ENCODE peak calls at places on chromosomes 1 and 21, in five cellular contexts. S, E, W, C and B are unnamed samples. For H3K4me1, the result is how much of the 10 kb centered on the place peaks cover.

GRCh38 chr1:169348356-169349036 is 19.1 kb downstream of the NME7 start:
- DNase-seq in E (peak), S (peak), C (no peak), W (no peak), B (peak)

GRCh38 chr1:79982218-79982617 is 975.7 kb upstream of the ADGRL4 start:
- DNase-seq in C (no peak), S (no peak), E (no peak), W (no peak), B (no peak)

GRCh38 chr1:99659755-99660210 is 13.9 kb downstream of the PALMD start:
- DNase-seq in C (no peak), S (no peak), W (no peak), E (no peak), B (no peak)

GRCh38 chr21:44071359-44072104 is 35.7 kb upstream of the PWP2 start:
- DNase-seq in E (no peak), C (no peak), W (no peak), S (no peak), B (no peak)

GRCh38 chr21:44357064-44357837 is 3.8 kb downstream of the TRPM2 start:
- DNase-seq in W (no peak), E (no peak), C (no peak), S (no peak), B (no peak)

GRCh38 chr21:37551406-37552355 is 185.1 kb downstream of the DYRK1A start:
- DNase-seq in S (no peak), C (no peak), W (no peak), E (no peak), B (no peak)

GRCh38 chr1:75198761-75199160 is 64.6 kb downstream of the LHX8 start:
- DNase-seq in C (no peak), S (no peak), E (no peak), W (no peak), B (no peak)

GRCh38 chr1:226654046-226654445 is 85.0 kb downstream of the ITPKB start:
- DNase-seq in C (no peak), W (no peak), S (no peak), E (no peak), B (peak)

GRCh38 chr1:58815680-58816071 is 31.8 kb upstream of the JUN start:
- DNase-seq in E (no peak), C (no peak), S (no peak), W (peak), B (no peak)

GRCh38 chr1:18241932-18242331 is 134.3 kb downstream of the IGSF21 start:
- DNase-seq in S (no peak), E (no peak), W (no peak), C (no peak), B (no peak)

GRCh38 chr1:154716614-154717372 is 108.8 kb upstream of the ADAR start:
- DNase-seq in S (no peak), C (no peak), W (no peak), E (no peak), B (no peak)

GRCh38 chr1:228009116-228009827 is 2.5 kb downstream of the WNT3A start:
- DNase-seq in E (no peak), C (no peak), W (no peak), S (no peak), B (no peak)

GRCh38 chr1:157156058-157156541 is 17.9 kb upstream of the ETV3 start:
- DNase-seq in S (peak), E (no peak), C (peak), W (peak), B (peak)

GRCh38 chr1:119416006-119416640 is 1.2 kb downstream of the HSD3B2 start:
- DNase-seq in W (no peak), E (no peak), S (no peak), C (no peak), B (no peak)

GRCh38 chr1:59046730-59047157 is 250.2 kb upstream of the FGGY start:
- DNase-seq in S (no peak), C (no peak), W (no peak), E (peak), B (no peak)

GRCh38 chr1:14924455-14925325 is 228.9 kb upstream of the TMEM51 start:
- DNase-seq in E (no peak), W (peak), C (no peak), S (no peak), B (no peak)

GRCh38 chr1:193408782-193409293 is 222.4 kb upstream of the B3GALT2 start:
- DNase-seq in C (no peak), S (no peak), E (no peak), W (no peak), B (no peak)

GRCh38 chr1:164337885-164338284 is 221.1 kb upstream of the PBX1 start:
- DNase-seq in C (no peak), S (peak), E (no peak), W (no peak), B (no peak)

GRCh38 chr1:21579788-21580187 is 70.6 kb downstream of the ALPL start:
- DNase-seq in W (no peak), C (no peak), S (no peak), E (no peak), B (no peak)

GRCh38 chr1:71979947-71980346 is 302.4 kb downstream of the NEGR1 start:
- DNase-seq in E (no peak), S (no peak), C (no peak), W (no peak), B (no peak)

GRCh38 chr1:112501810-112502641 is 6.7 kb upstream of the WNT2B start:
- DNase-seq in W (peak), C (peak), S (no peak), E (no peak), B (no peak)

GRCh38 chr1:37653906-37654305 is 19.2 kb upstream of the RSPO1 start:
- DNase-seq in C (no peak), S (no peak), E (no peak), W (no peak), B (no peak)

GRCh38 chr1:205285391-205286101 is 36.0 kb downstream of the NUAK2 start:
- DNase-seq in E (peak), C (no peak), S (no peak), W (no peak), B (no peak)

GRCh38 chr1:115671176-115672062 is 29.6 kb downstream of the VANGL1 start:
- DNase-seq in C (no peak), W (peak), E (no peak), S (peak), B (no peak)

GRCh38 chr21:40845621-40846020 is 1.3 kb downstream of the DSCAM start:
- DNase-seq in W (no peak), E (no peak), C (no peak), S (no peak), B (no peak)

GRCh38 chr21:16891821-16892220 is 621.0 kb upstream of the CXADR start:
- DNase-seq in S (no peak), C (no peak), W (no peak), E (no peak), B (peak)

GRCh38 chr1:147337040-147337439 is 94.6 kb downstream of the CHD1L start:
- DNase-seq in E (no peak), W (no peak), C (peak), S (no peak), B (peak)

GRCh38 chr1:108009603-108010195 is 44.7 kb upstream of the VAV3 start:
- DNase-seq in C (no peak), S (no peak), E (no peak), W (no peak), B (no peak)

GRCh38 chr1:203926025-203926540 is 64.7 kb downstream of the SNRPE start:
- DNase-seq in C (no peak), S (no peak), E (no peak), W (no peak), B (no peak)

GRCh38 chr1:93107395-93107794 is 28.3 kb downstream of the MTF2 start:
- DNase-seq in E (no peak), S (no peak), W (no peak), C (no peak), B (no peak)

GRCh38 chr1:100721502-100722205 is 2.1 kb downstream of the VCAM1 start:
- DNase-seq in S (no peak), W (no peak), C (no peak), E (no peak), B (no peak)

GRCh38 chr1:150476754-150477153 is 10.5 kb upstream of the TARS2 start:
- DNase-seq in C (no peak), E (no peak), S (no peak), W (no peak), B (no peak)

GRCh38 chr1:36858553-36858952 is 175.8 kb downstream of the GRIK3 start:
- DNase-seq in W (no peak), E (no peak), S (no peak), C (no peak), B (no peak)

GRCh38 chr1:113211467-113211866 is 138.5 kb downstream of the LRIG2 start:
- DNase-seq in C (no peak), E (no peak), S (no peak), W (no peak), B (no peak)

GRCh38 chr1:232579461-232579860 is 50.5 kb downstream of the SIPA1L2 start:
- DNase-seq in C (no peak), W (no peak), S (no peak), E (no peak), B (no peak)

GRCh38 chr1:174262747-174263241 is 103.5 kb downstream of the RABGAP1L start:
- DNase-seq in S (peak), E (peak), C (peak), W (peak), B (peak)

GRCh38 chr1:50048791-50049190 is 25.0 kb upstream of the AGBL4 start:
- DNase-seq in S (no peak), W (no peak), E (no peak), C (no peak), B (peak)
- H3K4me3 ChIP-seq in S (no peak), W (no peak), E (no peak), C (no peak), B (peak)

GRCh38 chr1:13813398-13814012 is 113.5 kb downstream of the PRDM2 start:
- DNase-seq in E (no peak), C (peak), W (peak), S (no peak), B (peak)
- TF ChIP-seq ZNF274 in E (no peak), C (no peak), W (no peak), S (no peak), B (no peak)

DNA sequence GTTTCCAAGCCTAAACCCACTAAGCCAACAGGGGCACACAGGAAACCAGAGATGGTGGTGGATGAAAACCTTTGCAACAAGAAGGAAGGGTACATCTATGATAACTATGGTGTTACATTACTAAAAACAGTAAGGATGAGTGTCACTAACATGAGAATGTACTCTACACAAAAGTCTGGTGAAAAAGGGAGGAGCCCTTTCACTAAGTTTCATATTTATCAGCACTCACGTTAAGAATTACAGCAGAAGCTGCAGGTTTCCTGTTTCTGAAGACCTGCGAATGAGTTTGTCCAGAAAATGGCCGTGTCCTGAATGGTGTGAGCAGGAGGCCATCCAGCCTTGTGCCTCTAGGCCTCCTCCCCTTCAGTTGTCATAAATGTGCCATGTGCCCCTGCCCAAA is 17.8 kb downstream of the ABCG1 start:
- DNase-seq in S (no peak), C (no peak), W (no peak), E (no peak), B (no peak)
- H3K4me1 ChIP-seq in S (under half), C (under half), W (under half), E (half or more), B (under half)

GRCh38 chr1:29825941-29826415 is 589.7 kb downstream of the PTPRU start:
- DNase-seq in E (no peak), W (no peak), C (peak), S (no peak), B (no peak)

GRCh38 chr1:29826646-29827045 is 590.3 kb downstream of the PTPRU start:
- DNase-seq in W (no peak), E (no peak), C (peak), S (no peak), B (no peak)

GRCh38 chr1:29824025-29824424 is 587.7 kb downstream of the PTPRU start:
- DNase-seq in C (peak), W (no peak), S (no peak), E (no peak), B (no peak)

GRCh38 chr1:29824478-29825273 is 588.4 kb downstream of the PTPRU start:
- DNase-seq in E (no peak), C (peak), W (no peak), S (no peak), B (no peak)

GRCh38 chr1:29825274-29825940 is 589.1 kb downstream of the PTPRU start:
- DNase-seq in C (peak), S (no peak), W (no peak), E (no peak), B (no peak)
- H3K4me3 ChIP-seq in C (no peak), S (no peak), W (no peak), E (no peak), B (no peak)

GRCh38 chr1:51295926-51296325 is 34.4 kb downstream of the TTC39A start:
- DNase-seq in E (no peak), C (no peak), W (no peak), S (no peak), B (no peak)

GRCh38 chr1:51297401-51298321 is 32.7 kb downstream of the TTC39A start:
- DNase-seq in C (no peak), S (no peak), E (no peak), W (no peak), B (no peak)

GRCh38 chr1:51298322-51298705 is 32.0 kb downstream of the TTC39A start:
- DNase-seq in E (no peak), C (no peak), S (no peak), W (no peak), B (no peak)

GRCh38 chr1:51294566-51295184 is 35.7 kb downstream of the TTC39A start:
- DNase-seq in E (no peak), S (no peak), W (peak), C (no peak), B (no peak)

DNA sequence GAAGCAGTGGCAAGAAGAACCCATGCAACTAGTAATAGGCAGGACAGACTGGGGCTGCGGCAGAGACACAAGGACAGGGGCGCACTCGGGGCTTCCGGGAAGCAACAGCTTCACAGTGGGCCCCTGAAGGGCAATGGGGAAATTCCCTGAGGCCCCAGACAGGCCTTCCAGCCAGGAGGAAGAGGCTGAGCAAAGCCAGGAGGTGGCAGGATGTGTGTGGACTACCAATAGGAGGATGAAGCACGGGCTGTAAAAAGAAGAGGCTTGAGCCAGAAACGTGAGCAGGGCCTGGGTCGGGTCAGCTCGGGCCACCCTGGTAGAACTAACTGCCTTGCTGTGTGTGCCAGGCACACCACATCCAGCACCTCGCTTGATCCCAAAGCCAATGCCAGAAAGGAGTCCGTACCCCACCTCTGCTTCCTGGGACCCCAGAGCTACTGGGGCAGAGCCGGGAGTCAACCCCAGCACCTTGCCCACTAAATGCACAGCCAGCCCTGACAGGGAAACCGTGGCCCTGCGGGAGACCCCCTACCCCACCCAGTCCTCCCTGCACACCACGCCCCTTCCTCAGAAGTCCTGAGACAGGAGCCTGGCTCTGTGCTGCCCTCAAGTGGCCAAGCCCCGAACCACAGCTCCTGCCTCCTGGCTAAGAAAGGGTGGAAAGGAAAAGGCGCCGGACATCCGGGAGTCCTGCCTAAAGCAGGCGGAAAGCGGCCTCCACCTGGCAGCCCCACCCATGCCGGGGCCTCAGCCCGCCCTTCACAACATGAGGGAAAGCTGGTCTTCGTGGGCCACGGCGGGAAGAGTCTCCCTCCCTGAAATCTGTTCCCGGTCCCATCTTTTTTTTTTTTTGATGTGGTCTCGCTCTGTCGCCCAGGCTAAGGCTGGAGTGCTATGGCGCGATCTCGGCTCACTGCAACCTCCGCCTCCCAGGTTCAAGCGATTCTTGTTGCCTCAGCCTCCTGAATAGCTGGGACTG is 33.7 kb downstream of the TTC39A start:
- DNase-seq in E (peak), S (peak), C (peak), W (peak), B (peak)
- TF ChIP-seq ZNF274 in E (no peak), S (no peak), C (no peak), W (no peak), B (no peak)